ENCODE peak calls at places on chromosomes 3 and 15, in four cellular contexts. U is breast epithelium, J is right atrium auricular region, Q is Peyer's patch. N is an unnamed sample. For H3K9me3, the result is how much of the 10 kb centered on the place peaks cover.

GRCh38 chr15:81813215-81813614 is 232.6 kb downstream of the MEX3B start:
- DNase-seq in Q (no peak), J (no peak), U (no peak), N (no peak)

GRCh38 chr3:184741259-184741556 is 29.3 kb upstream of the MAGEF1 start:
- DNase-seq in U (no peak), Q (no peak), J (no peak), N (no peak)

GRCh38 chr15:92391640-92392039 is 2.0 kb upstream of the ST8SIA2 start:
- DNase-seq in Q (no peak), U (no peak), J (no peak), N (no peak)

GRCh38 chr3:152452318-152452717 is 183.6 kb downstream of the MBNL1 start:
- DNase-seq in J (no peak), U (no peak), Q (no peak), N (no peak)

GRCh38 chr3:171374661-171375285 is 85.4 kb downstream of the TNIK start:
- DNase-seq in U (no peak), J (no peak), Q (no peak), N (no peak)

GRCh38 chr15:45185903-45186770 is 1.6 kb downstream of the SHF start:
- DNase-seq in Q (no peak), U (no peak), J (no peak), N (no peak)

GRCh38 chr15:74988007-74988800 is 7.2 kb upstream of the SCAMP5 start:
- DNase-seq in Q (peak), J (no peak), U (no peak), N (no peak)

GRCh38 chr3:11736136-11736833 is 92.6 kb upstream of the VGLL4 start:
- DNase-seq in Q (no peak), U (no peak), J (no peak), N (no peak)

GRCh38 chr3:53137835-53138446 is 7.7 kb upstream of the RFT1 start:
- DNase-seq in Q (no peak), U (no peak), J (no peak), N (no peak)

GRCh38 chr3:63954182-63954581 is 42.0 kb upstream of the SCAANT1 start:
- DNase-seq in J (no peak), Q (no peak), U (no peak), N (no peak)

GRCh38 chr15:86491118-86491517 is 411.4 kb downstream of the AGBL1 start:
- DNase-seq in J (no peak), Q (no peak), U (no peak), N (no peak)

GRCh38 chr15:75153084-75153483 is 48.6 kb upstream of the C15orf39 start:
- DNase-seq in U (no peak), J (no peak), Q (peak), N (no peak)

GRCh38 chr15:36315649-36316048 is 263.8 kb upstream of the CDIN1 start:
- DNase-seq in J (no peak), Q (no peak), U (no peak), N (no peak)

GRCh38 chr15:68335251-68335650 is 57.7 kb downstream of the FEM1B start:
- DNase-seq in Q (no peak), U (peak), J (no peak), N (no peak)

GRCh38 chr15:23690450-23690852 is 3.3 kb upstream of the NDN start:
- DNase-seq in Q (peak), U (no peak), J (no peak), N (peak)

GRCh38 chr3:18295171-18295920 is 129.8 kb downstream of the SATB1 start:
- DNase-seq in Q (peak), U (no peak), J (no peak), N (no peak)

GRCh38 chr3:176354843-176355242 is 842.4 kb downstream of the TBL1XR1 start:
- DNase-seq in J (no peak), U (no peak), Q (no peak), N (no peak)

GRCh38 chr15:72042865-72043264 is 75.1 kb downstream of the MYO9A start:
- DNase-seq in Q (no peak), U (no peak), J (no peak), N (no peak)

GRCh38 chr3:15822281-15822680 is 24.5 kb upstream of the ANKRD28 start:
- DNase-seq in U (no peak), J (no peak), Q (no peak), N (no peak)

GRCh38 chr3:24740367-24740766 is 245.7 kb upstream of the THRB start:
- DNase-seq in J (no peak), Q (no peak), U (no peak), N (no peak)

GRCh38 chr3:24741506-24741905 is 246.9 kb upstream of the THRB start:
- DNase-seq in J (no peak), Q (no peak), U (no peak), N (no peak)
- H3K9me3 ChIP-seq in J (under half), Q (under half), U (under half), N (under half)

DNA sequence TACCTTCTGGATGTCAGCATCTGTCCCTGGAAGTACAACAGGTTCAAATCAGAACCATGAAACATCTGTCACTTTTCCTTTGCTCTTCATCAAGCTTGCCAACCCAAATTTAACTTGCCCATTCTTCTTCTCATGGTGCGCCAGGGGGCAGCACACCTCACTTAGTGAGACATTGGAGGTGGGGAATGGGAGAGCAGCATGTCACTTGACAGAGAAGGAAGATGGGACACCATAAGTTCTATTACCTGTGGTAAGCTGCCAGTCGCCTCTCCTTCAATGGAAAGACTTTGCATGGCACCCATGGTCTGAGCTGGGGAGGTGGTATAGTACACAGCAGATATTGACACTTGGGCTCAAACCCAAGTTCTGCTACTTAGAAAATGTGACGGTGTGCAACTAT is 2.9 kb downstream of the SCN5A start:
- DNase-seq in U (no peak), Q (no peak), J (peak), N (no peak)
- TF ChIP-seq CTCF in U (no peak), Q (no peak), J (peak), N (peak)

GRCh38 chr15:95520922-95521321 is 809.6 kb upstream of the NR2F2 start:
- DNase-seq in Q (no peak), J (no peak), U (no peak), N (no peak)
- H3K9me3 ChIP-seq in Q (under half), J (under half), U (under half), N (under half)

GRCh38 chr15:41972341-41973237 is at the start of gene EHD4:
- DNase-seq in Q (peak), U (peak), J (peak), N (peak)
- TF ChIP-seq CTCF in Q (peak), U (no peak), J (peak), N (peak)

N was measured in AG04450.